ENCODE peak calls at places on chromosome 14, in eight cellular contexts. H is Calu3, L is fibroblast of lung, G is PC-9, B is lower lobe of right lung, T is pancreas, Q is GM13976, Z is RWPE2. J is an unnamed sample.

GRCh38 chr14:94113908-94114588 is 3.5 kb downstream of the IFI27 start:
- DNase-seq in H (no peak), Q (no peak), Z (peak), T (no peak), B (no peak), G (no peak), L (peak), J (no peak)

GRCh38 chr14:95472819-95473251 is 43.6 kb downstream of the SYNE3 start:
- DNase-seq in B (no peak), Z (no peak), H (no peak), Q (no peak), L (no peak), T (no peak), G (no peak), J (no peak)

GRCh38 chr14:68249534-68250517 is 430.2 kb downstream of the RAD51B start:
- DNase-seq in L (peak), Z (no peak), T (no peak), G (peak), H (no peak), B (no peak), Q (no peak), J (no peak)

GRCh38 chr14:68495638-68496114 is 297.2 kb downstream of the ZFP36L1 start:
- DNase-seq in T (no peak), L (no peak), G (no peak), B (no peak), H (no peak), Z (no peak), Q (peak), J (no peak)

GRCh38 chr14:65879218-65880009 is 466.9 kb downstream of the FUT8 start:
- DNase-seq in Z (no peak), H (peak), G (peak), T (no peak), Q (no peak), B (no peak), L (peak), J (peak)

GRCh38 chr14:103507751-103508150 is 14.9 kb downstream of the CKB start:
- DNase-seq in L (no peak), G (no peak), T (no peak), Q (peak), H (no peak), B (no peak), Z (no peak), J (no peak)

GRCh38 chr14:32457213-32457920 is 128.3 kb downstream of the AKAP6 start:
- DNase-seq in Z (no peak), H (no peak), B (no peak), L (peak), G (no peak), T (no peak), Q (no peak), J (no peak)

GRCh38 chr14:89757313-89757939 is 197.1 kb downstream of the EFCAB11 start:
- DNase-seq in Z (no peak), B (no peak), T (no peak), Q (no peak), G (no peak), H (no peak), L (peak), J (no peak)

GRCh38 chr14:39499514-39499913 is 67.3 kb upstream of the FBXO33 start:
- DNase-seq in B (no peak), H (no peak), T (no peak), G (no peak), L (no peak), Z (no peak), Q (no peak), J (no peak)

DNA sequence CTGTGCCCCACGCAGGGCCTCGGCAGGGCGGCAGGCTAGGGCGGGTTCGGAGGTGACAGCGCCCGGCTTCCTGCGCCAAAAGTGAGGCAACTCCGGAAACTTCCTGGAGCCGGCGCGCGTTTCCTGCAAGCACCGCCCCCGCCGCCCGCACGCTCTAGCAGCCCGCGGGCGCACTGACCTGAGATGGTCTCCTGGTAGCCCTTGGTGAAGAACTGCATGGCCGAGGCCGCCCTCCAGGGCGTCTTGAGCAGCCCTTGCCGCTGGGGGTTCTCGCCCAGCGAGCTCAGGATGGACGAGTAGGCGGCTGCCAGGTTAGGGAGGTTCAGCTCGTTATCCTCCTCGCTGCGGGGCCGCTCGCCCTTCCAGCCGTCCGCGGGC is 494 bp downstream of the GCH1 start:
- DNase-seq in G (peak), B (peak), T (peak), Z (peak), L (peak), Q (peak), H (peak), J (peak)
- TF ChIP-seq CTCF in G (no peak), B (no peak), T (no peak), Z (no peak), L (no peak), Q (no peak), H (no peak), J (no peak)

GRCh38 chr14:85415015-85415712 is 114.8 kb upstream of the FLRT2 start:
- DNase-seq in Z (peak), Q (no peak), H (no peak), B (no peak), L (peak), T (peak), G (peak), J (peak)
- TF ChIP-seq CTCF in Z (peak), Q (no peak), H (no peak), B (peak), L (peak), T (no peak), G (no peak), J (peak)

GRCh38 chr14:53401646-53402045 is 248.5 kb upstream of the DDHD1 start:
- DNase-seq in B (no peak), H (no peak), L (no peak), G (no peak), T (no peak), Z (no peak), Q (no peak), J (no peak)

GRCh38 chr14:53399057-53399456 is 245.9 kb upstream of the DDHD1 start:
- DNase-seq in Z (no peak), Q (no peak), B (no peak), G (no peak), T (no peak), H (no peak), L (peak), J (peak)
- TF ChIP-seq CTCF in Z (peak), Q (no peak), B (no peak), G (no peak), T (no peak), H (no peak), L (peak), J (no peak)

GRCh38 chr14:58793096-58793740 is 155.5 kb downstream of the DACT1 start:
- DNase-seq in Z (no peak), Q (no peak), L (no peak), B (no peak), T (no peak), G (no peak), H (no peak), J (no peak)

GRCh38 chr14:58796201-58796600 is 158.4 kb downstream of the DACT1 start:
- DNase-seq in H (no peak), Z (no peak), Q (no peak), L (no peak), B (no peak), T (no peak), G (no peak), J (no peak)

GRCh38 chr14:58792421-58792820 is 154.7 kb downstream of the DACT1 start:
- DNase-seq in T (no peak), Z (no peak), H (no peak), L (peak), B (no peak), Q (no peak), G (no peak), J (no peak)

GRCh38 chr14:58796636-58797429 is 159.1 kb downstream of the DACT1 start:
- DNase-seq in Z (no peak), T (no peak), H (peak), G (no peak), B (no peak), Q (peak), L (no peak), J (peak)

DNA sequence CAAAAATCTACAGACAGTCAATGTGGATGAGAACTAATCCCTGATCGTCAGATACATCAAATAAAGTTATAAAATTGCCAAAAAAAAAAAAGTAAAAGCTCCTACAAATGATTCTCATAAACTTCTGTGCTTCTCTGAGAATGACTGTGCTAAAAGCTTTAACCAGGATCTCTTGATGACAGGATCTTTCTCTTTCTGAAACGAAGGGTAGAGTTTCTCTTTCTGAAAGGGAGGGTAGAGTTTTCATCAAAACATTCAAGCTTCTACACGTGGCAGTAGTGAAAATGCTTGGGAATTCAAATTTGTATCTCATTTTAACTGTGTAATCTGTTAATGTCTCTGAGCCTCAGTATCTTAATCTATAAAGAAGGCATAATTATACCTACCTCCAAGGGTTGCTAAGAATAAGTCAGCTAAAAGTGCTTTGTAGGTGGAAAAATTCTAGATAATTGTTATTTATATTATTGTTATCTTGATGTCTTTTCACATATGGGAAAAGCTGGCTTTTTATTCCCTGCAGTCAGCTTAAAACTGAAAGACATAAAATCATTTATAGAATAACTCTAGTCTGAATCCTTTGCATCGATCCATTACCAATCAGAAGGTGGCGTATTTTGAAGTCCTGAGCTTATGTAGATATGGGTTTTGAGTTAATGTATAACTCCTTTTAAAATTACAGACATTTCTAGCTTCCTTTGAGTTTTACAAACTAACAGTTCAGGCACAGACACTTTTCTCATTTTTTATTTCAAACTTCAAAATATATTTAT is 157.4 kb downstream of the DACT1 start:
- DNase-seq in T (no peak), H (no peak), B (no peak), Q (no peak), L (no peak), Z (no peak), G (no peak), J (no peak)
- TF ChIP-seq CTCF in T (no peak), H (no peak), B (no peak), Q (no peak), L (no peak), Z (no peak), G (no peak), J (no peak)